ENCODE peak calls at places on chromosomes 1 and 21, in six cellular contexts. One of them, this sample, is unnamed.

GRCh38 chr1:7558481-7558880 is 212.6 kb upstream of the VAMP3 start:
- DNase-seq in cardiac muscle cell: no peak
- DNase-seq in fibroblast of lung: no peak
- DNase-seq in ovary: no peak
- DNase-seq in IMR-90: no peak
- DNase-seq in kidney: peak; percentile 46
- DNase-seq in this sample: peak; percentile 42

GRCh38 chr1:207004931-207005830 is 27.4 kb downstream of the C1orf116 start:
- DNase-seq in cardiac muscle cell: peak; percentile 79
- DNase-seq in fibroblast of lung: peak; percentile 63
- DNase-seq in ovary: no peak
- DNase-seq in IMR-90: peak; percentile 74
- DNase-seq in kidney: no peak
- DNase-seq in this sample: no peak

GRCh38 chr1:8343464-8344001 is 25.6 kb downstream of the SLC45A1 start:
- DNase-seq in cardiac muscle cell: peak; percentile 96
- DNase-seq in fibroblast of lung: peak; percentile 98
- DNase-seq in ovary: peak; percentile 83
- DNase-seq in IMR-90: peak; percentile 98
- DNase-seq in kidney: peak; percentile 96
- DNase-seq in this sample: peak; percentile 99

GRCh38 chr1:119943216-119943615 is 46.9 kb upstream of the ADAM30 start:
- DNase-seq in cardiac muscle cell: no peak
- DNase-seq in fibroblast of lung: no peak
- DNase-seq in ovary: no peak
- DNase-seq in IMR-90: no peak
- DNase-seq in kidney: no peak
- DNase-seq in this sample: peak; percentile 43

GRCh38 chr1:190477687-190478192 is at the start of gene BRINP3:
- DNase-seq in cardiac muscle cell: no peak
- DNase-seq in fibroblast of lung: no peak
- DNase-seq in ovary: no peak
- DNase-seq in IMR-90: peak; percentile 21
- DNase-seq in kidney: no peak
- DNase-seq in this sample: no peak

GRCh38 chr1:26826261-26827201 is at the start of gene ZDHHC18:
- DNase-seq in cardiac muscle cell: peak; percentile 62
- DNase-seq in fibroblast of lung: peak; percentile 31
- DNase-seq in ovary: peak; percentile 81
- DNase-seq in IMR-90: peak; percentile 33
- DNase-seq in kidney: peak; percentile 88
- DNase-seq in this sample: peak; percentile 99

GRCh38 chr1:25795955-25796806 is 3.8 kb upstream of the SELENON start:
- DNase-seq in cardiac muscle cell: no peak
- DNase-seq in fibroblast of lung: no peak
- DNase-seq in ovary: no peak
- DNase-seq in IMR-90: no peak
- DNase-seq in kidney: no peak
- DNase-seq in this sample: no peak

GRCh38 chr1:183454377-183454776 is 17.9 kb upstream of the SMG7 start:
- DNase-seq in cardiac muscle cell: no peak
- DNase-seq in fibroblast of lung: no peak
- DNase-seq in ovary: no peak
- DNase-seq in IMR-90: no peak
- DNase-seq in kidney: no peak
- DNase-seq in this sample: no peak

GRCh38 chr1:163169553-163169952 is 33.2 kb downstream of the RGS5 start:
- DNase-seq in cardiac muscle cell: no peak
- DNase-seq in fibroblast of lung: no peak
- DNase-seq in ovary: no peak
- DNase-seq in IMR-90: no peak
- DNase-seq in kidney: no peak
- DNase-seq in this sample: no peak
- H3K4me3 ChIP-seq in cardiac muscle cell: no peak overlapping the region
- H3K4me3 ChIP-seq in fibroblast of lung: no peak overlapping the region
- H3K4me3 ChIP-seq in ovary: no peak overlapping the region
- H3K4me3 ChIP-seq in IMR-90: no peak overlapping the region
- H3K4me3 ChIP-seq in kidney: no peak overlapping the region
- H3K4me3 ChIP-seq in this sample: no peak overlapping the region

DNA sequence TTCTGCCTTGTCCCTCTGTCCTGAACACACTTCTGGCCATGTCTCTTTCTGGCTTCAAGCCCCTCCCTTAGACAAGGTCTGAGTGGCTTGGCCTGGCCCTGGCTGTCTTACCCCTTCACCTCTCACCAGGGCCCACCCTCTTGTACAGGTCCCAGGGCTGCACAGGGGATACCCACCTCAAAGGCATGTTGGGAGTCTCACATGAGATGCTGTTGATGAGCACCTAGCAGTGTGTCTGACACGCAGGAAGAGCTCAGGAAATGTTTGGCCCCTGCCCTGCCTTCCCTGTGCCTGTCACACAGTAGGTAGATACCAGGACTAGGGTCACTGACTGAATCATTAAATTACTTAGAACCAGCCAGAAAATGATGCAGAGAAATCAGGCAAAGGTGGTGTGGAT is 16.6 kb downstream of the ZNF362 start:
- DNase-seq in cardiac muscle cell: no peak
- DNase-seq in fibroblast of lung: no peak
- DNase-seq in ovary: no peak
- DNase-seq in IMR-90: no peak
- DNase-seq in kidney: no peak
- DNase-seq in this sample: peak; percentile 37
- H3K27ac ChIP-seq in cardiac muscle cell: no peak overlapping the region
- H3K27ac ChIP-seq in fibroblast of lung: no peak overlapping the region
- H3K27ac ChIP-seq in ovary: no peak overlapping the region
- H3K27ac ChIP-seq in IMR-90: no peak overlapping the region
- H3K27ac ChIP-seq in kidney: no peak overlapping the region
- H3K27ac ChIP-seq in this sample: no peak overlapping the region

DNA sequence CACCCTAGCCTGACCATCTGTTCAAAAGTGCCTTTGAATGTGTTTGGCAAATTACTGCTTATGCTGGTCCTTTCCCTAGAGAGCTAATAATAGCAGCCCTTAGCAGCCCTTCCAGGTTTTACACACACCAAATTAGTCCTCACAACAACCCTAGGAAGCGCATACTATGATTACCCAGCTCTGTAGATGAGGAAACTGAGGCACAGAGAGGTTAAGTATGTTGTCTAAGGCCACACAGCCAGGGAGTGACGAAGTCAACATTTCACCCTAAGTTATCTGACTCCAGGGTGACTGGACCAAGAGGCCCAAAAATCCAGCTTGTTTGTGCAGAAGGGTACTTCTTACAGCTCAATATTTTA is 258.6 kb downstream of the TOMM20 start:
- DNase-seq in cardiac muscle cell: no peak
- DNase-seq in fibroblast of lung: no peak
- DNase-seq in ovary: no peak
- DNase-seq in IMR-90: no peak
- DNase-seq in kidney: no peak
- DNase-seq in this sample: no peak
- H3K4me3 ChIP-seq in cardiac muscle cell: no peak overlapping the region
- H3K4me3 ChIP-seq in fibroblast of lung: no peak overlapping the region
- H3K4me3 ChIP-seq in ovary: no peak overlapping the region
- H3K4me3 ChIP-seq in IMR-90: no peak overlapping the region
- H3K4me3 ChIP-seq in kidney: no peak overlapping the region
- H3K4me3 ChIP-seq in this sample: no peak overlapping the region

GRCh38 chr1:31296486-31297272 is at the start of the genes SNRNP40 and ZCCHC17:
- DNase-seq in cardiac muscle cell: peak; percentile 99
- DNase-seq in fibroblast of lung: peak; percentile 99
- DNase-seq in ovary: peak; percentile 91
- DNase-seq in IMR-90: peak; percentile 99
- DNase-seq in kidney: peak; percentile 96
- DNase-seq in this sample: peak; percentile 96

GRCh38 chr1:31295874-31296485 is 608 bp downstream of the SNRNP40 start:
- DNase-seq in cardiac muscle cell: no peak
- DNase-seq in fibroblast of lung: no peak
- DNase-seq in ovary: no peak
- DNase-seq in IMR-90: no peak
- DNase-seq in kidney: no peak
- DNase-seq in this sample: no peak

GRCh38 chr1:31299365-31299764 is 2.5 kb downstream of the ZCCHC17 start:
- DNase-seq in cardiac muscle cell: peak; percentile 2
- DNase-seq in fibroblast of lung: peak; percentile 6
- DNase-seq in ovary: no peak
- DNase-seq in IMR-90: peak; percentile 21
- DNase-seq in kidney: no peak
- DNase-seq in this sample: peak; percentile 46

GRCh38 chr1:31300193-31300592 is 3.4 kb downstream of the ZCCHC17 start:
- DNase-seq in cardiac muscle cell: no peak
- DNase-seq in fibroblast of lung: no peak
- DNase-seq in ovary: no peak
- DNase-seq in IMR-90: no peak
- DNase-seq in kidney: no peak
- DNase-seq in this sample: no peak

GRCh38 chr1:31297273-31298247 is 728 bp downstream of the ZCCHC17 start:
- DNase-seq in cardiac muscle cell: peak; percentile 30
- DNase-seq in fibroblast of lung: peak; percentile 11
- DNase-seq in ovary: no peak
- DNase-seq in IMR-90: peak; percentile 37
- DNase-seq in kidney: no peak
- DNase-seq in this sample: peak; percentile 36
- H3K27ac ChIP-seq in cardiac muscle cell: peak overlapping the region; percentile 95
- H3K27ac ChIP-seq in fibroblast of lung: peak overlapping the region; percentile 91
- H3K27ac ChIP-seq in ovary: peak overlapping the region; percentile 63
- H3K27ac ChIP-seq in IMR-90: peak overlapping the region; percentile 68
- H3K27ac ChIP-seq in kidney: peak overlapping the region; percentile 66
- H3K27ac ChIP-seq in this sample: peak overlapping the region; percentile 94

DNA sequence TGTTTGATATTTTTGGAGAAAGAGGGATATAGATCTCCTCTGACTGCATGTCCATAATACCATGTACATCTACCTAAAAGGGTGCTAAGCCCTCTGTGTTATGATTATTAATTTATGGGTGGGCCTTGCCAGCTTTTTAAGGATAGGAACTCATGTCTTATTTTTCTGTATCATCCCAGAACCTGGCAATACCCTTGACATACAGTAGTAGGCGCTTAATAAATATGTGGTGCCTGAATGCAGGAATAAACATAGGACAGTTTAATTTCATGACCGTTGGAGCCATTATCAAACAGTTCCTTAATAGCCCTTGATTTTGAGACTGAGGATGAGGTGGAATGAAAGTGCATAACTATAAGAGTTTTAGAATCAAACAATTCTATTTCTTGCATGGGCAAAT is 12.5 kb upstream of the ATP6V1G3 start:
- DNase-seq in cardiac muscle cell: no peak
- DNase-seq in fibroblast of lung: no peak
- DNase-seq in ovary: no peak
- DNase-seq in IMR-90: no peak
- DNase-seq in kidney: no peak
- DNase-seq in this sample: no peak
- H3K4me3 ChIP-seq in cardiac muscle cell: no peak overlapping the region
- H3K4me3 ChIP-seq in fibroblast of lung: no peak overlapping the region
- H3K4me3 ChIP-seq in ovary: no peak overlapping the region
- H3K4me3 ChIP-seq in IMR-90: no peak overlapping the region
- H3K4me3 ChIP-seq in kidney: no peak overlapping the region
- H3K4me3 ChIP-seq in this sample: no peak overlapping the region

GRCh38 chr1:39269349-39269748 is 64.9 kb downstream of the MACF1 start:
- DNase-seq in cardiac muscle cell: no peak
- DNase-seq in fibroblast of lung: no peak
- DNase-seq in ovary: no peak
- DNase-seq in IMR-90: no peak
- DNase-seq in kidney: no peak
- DNase-seq in this sample: no peak
- H3K27ac ChIP-seq in cardiac muscle cell: no peak overlapping the region
- H3K27ac ChIP-seq in fibroblast of lung: no peak overlapping the region
- H3K27ac ChIP-seq in ovary: peak overlapping the region; percentile 79
- H3K27ac ChIP-seq in IMR-90: peak overlapping the region; percentile 42
- H3K27ac ChIP-seq in kidney: peak overlapping the region; percentile 28
- H3K27ac ChIP-seq in this sample: peak overlapping the region; percentile 68

GRCh38 chr21:29303301-29303700 is 4.6 kb downstream of the BACH1 start:
- DNase-seq in cardiac muscle cell: no peak
- DNase-seq in fibroblast of lung: no peak
- DNase-seq in ovary: no peak
- DNase-seq in IMR-90: no peak
- DNase-seq in kidney: no peak
- DNase-seq in this sample: no peak
- H3K4me3 ChIP-seq in cardiac muscle cell: no peak overlapping the region
- H3K4me3 ChIP-seq in fibroblast of lung: no peak overlapping the region
- H3K4me3 ChIP-seq in ovary: no peak overlapping the region
- H3K4me3 ChIP-seq in IMR-90: no peak overlapping the region
- H3K4me3 ChIP-seq in kidney: no peak overlapping the region
- H3K4me3 ChIP-seq in this sample: peak overlapping the region; percentile 95

GRCh38 chr1:170725326-170725725 is 61.4 kb downstream of the PRRX1 start:
- DNase-seq in cardiac muscle cell: no peak
- DNase-seq in fibroblast of lung: no peak
- DNase-seq in ovary: no peak
- DNase-seq in IMR-90: no peak
- DNase-seq in kidney: no peak
- DNase-seq in this sample: no peak

GRCh38 chr1:170716835-170717429 is 53.0 kb downstream of the PRRX1 start:
- DNase-seq in cardiac muscle cell: no peak
- DNase-seq in fibroblast of lung: no peak
- DNase-seq in ovary: no peak
- DNase-seq in IMR-90: no peak
- DNase-seq in kidney: no peak
- DNase-seq in this sample: no peak

GRCh38 chr1:170723518-170723917 is 59.6 kb downstream of the PRRX1 start:
- DNase-seq in cardiac muscle cell: no peak
- DNase-seq in fibroblast of lung: no peak
- DNase-seq in ovary: no peak
- DNase-seq in IMR-90: no peak
- DNase-seq in kidney: no peak
- DNase-seq in this sample: no peak

GRCh38 chr1:170720661-170721060 is 56.7 kb downstream of the PRRX1 start:
- DNase-seq in cardiac muscle cell: no peak
- DNase-seq in fibroblast of lung: no peak
- DNase-seq in ovary: no peak
- DNase-seq in IMR-90: no peak
- DNase-seq in kidney: no peak
- DNase-seq in this sample: no peak

DNA sequence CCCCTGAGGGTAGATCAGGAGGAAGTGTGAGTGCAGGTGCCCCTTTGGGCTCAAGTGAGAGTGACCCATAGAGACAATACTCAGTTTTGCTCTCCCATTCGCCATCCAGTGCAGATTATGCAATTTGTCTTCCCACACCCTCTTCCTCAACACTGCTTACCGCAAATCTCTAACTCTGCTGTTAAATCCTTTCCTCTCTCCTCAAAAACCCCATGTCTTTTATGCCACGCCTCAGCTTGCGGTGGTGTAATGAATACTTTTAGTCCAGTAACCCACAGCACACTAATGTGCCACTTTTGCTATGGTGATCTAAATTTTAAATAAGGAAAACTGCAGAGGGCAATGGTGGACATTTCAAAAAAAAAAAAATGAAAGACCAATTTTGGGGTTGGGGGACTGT is 57.7 kb downstream of the PRRX1 start:
- DNase-seq in cardiac muscle cell: no peak
- DNase-seq in fibroblast of lung: no peak
- DNase-seq in ovary: no peak
- DNase-seq in IMR-90: no peak
- DNase-seq in kidney: no peak
- DNase-seq in this sample: no peak
- H3K27ac ChIP-seq in cardiac muscle cell: no peak overlapping the region
- H3K27ac ChIP-seq in fibroblast of lung: no peak overlapping the region
- H3K27ac ChIP-seq in ovary: no peak overlapping the region
- H3K27ac ChIP-seq in IMR-90: no peak overlapping the region
- H3K27ac ChIP-seq in kidney: no peak overlapping the region
- H3K27ac ChIP-seq in this sample: peak overlapping the region; percentile 16